ENCODE peak calls at places on chromosome 21, in four cellular contexts. Z, I, H and X are unnamed samples.

GRCh38 chr21:38768385-38769071 is 37.2 kb upstream of the ETS2 start:
- DNase-seq in H (no peak), Z (peak; percentile 100), I (peak; percentile 24), X (no peak)

GRCh38 chr21:27831177-27831576 is 864.3 kb upstream of the ADAMTS5 start:
- DNase-seq in I (no peak), H (no peak), Z (no peak), X (no peak)

GRCh38 chr21:25735895-25736597 is 1.3 kb downstream of the GABPA start:
- DNase-seq in H (no peak), I (no peak), Z (peak; percentile 42), X (no peak)

GRCh38 chr21:43298546-43299440 is 128.1 kb downstream of the SIK1 start:
- DNase-seq in H (no peak), I (no peak), Z (no peak), X (no peak)

GRCh38 chr21:44454747-44455523 is at the start of gene LRRC3:
- DNase-seq in I (peak; percentile 97), H (peak; percentile 92), Z (peak; percentile 30), X (peak; percentile 1)

GRCh38 chr21:42687796-42688195 is 34.4 kb downstream of the PDE9A start:
- DNase-seq in H (no peak), Z (no peak), I (no peak), X (no peak)

GRCh38 chr21:29870814-29871213 is 69.0 kb downstream of the GRIK1 start:
- DNase-seq in H (no peak), I (no peak), Z (no peak), X (no peak)

GRCh38 chr21:14913576-14914146 is 151.1 kb downstream of the NRIP1 start:
- DNase-seq in I (no peak), H (no peak), Z (peak; percentile 34), X (no peak)

GRCh38 chr21:39282911-39283310 is 30.5 kb downstream of the BRWD1 start:
- DNase-seq in I (no peak), Z (no peak), H (no peak), X (no peak)

GRCh38 chr21:39518845-39519205 is 67.1 kb downstream of the SH3BGR start:
- DNase-seq in Z (no peak), H (no peak), I (no peak), X (no peak)

GRCh38 chr21:45622416-45623097 is 21.0 kb upstream of the PCBP3 start:
- DNase-seq in Z (no peak), H (no peak), I (no peak), X (no peak)

GRCh38 chr21:46116846-46117585 is 19.1 kb downstream of the COL6A2 start:
- DNase-seq in Z (no peak), I (no peak), H (peak; percentile 41), X (no peak)

GRCh38 chr21:45970674-45971486 is 10.7 kb upstream of the COL6A1 start:
- DNase-seq in Z (peak; percentile 44), I (peak; percentile 83), H (peak; percentile 92), X (no peak)

GRCh38 chr21:42147386-42148020 is 71.4 kb upstream of the ABCG1 start:
- DNase-seq in Z (no peak), I (no peak), H (no peak), X (no peak)

GRCh38 chr21:45361033-45361997 is 43.6 kb upstream of the COL18A1 start:
- DNase-seq in H (no peak), Z (no peak), I (no peak), X (no peak)

GRCh38 chr21:29382029-29382654 is 83.4 kb downstream of the BACH1 start:
- DNase-seq in Z (peak; percentile 75), H (no peak), I (no peak), X (no peak)

GRCh38 chr21:41567901-41568510 is 60.0 kb upstream of the TMPRSS2 start:
- DNase-seq in Z (no peak), I (no peak), H (no peak), X (no peak)

GRCh38 chr21:30336596-30336995 is 898 bp downstream of the KRTAP27-1 start:
- DNase-seq in I (no peak), H (no peak), Z (no peak), X (no peak)

DNA sequence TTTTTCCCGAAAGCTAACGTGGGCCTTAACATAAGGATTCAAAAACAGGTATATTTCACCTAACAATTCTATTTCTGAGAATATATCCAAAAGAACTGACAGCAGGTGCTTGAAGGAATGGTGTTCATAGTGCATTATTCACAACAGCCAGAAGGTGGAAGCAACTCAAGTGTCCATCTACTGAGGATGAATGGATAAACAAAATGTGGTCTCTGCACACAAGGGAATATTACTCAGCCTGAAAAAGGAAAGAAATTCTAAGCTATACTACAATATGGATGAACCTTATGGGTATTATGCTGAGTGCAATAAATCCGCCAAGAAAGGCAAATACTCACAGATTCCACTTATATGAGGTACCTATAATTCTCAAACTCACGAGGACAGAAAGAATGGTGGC is 6.1 kb upstream of the RIPPLY3 start:
- DNase-seq in H (no peak), Z (no peak), I (no peak), X (no peak)
- TF ChIP-seq CHD1 in H (no peak), Z (no peak), I (no peak), X (no peak)

GRCh38 chr21:33396966-33397365 is 6.2 kb upstream of the IFNGR2 start:
- DNase-seq in H (no peak), Z (peak; percentile 82), I (no peak), X (no peak)

GRCh38 chr21:33396436-33396835 is 6.8 kb upstream of the IFNGR2 start:
- DNase-seq in I (no peak), H (no peak), Z (no peak), X (no peak)

GRCh38 chr21:33394260-33394659 is 9.0 kb upstream of the IFNGR2 start:
- DNase-seq in I (no peak), H (no peak), Z (no peak), X (no peak)

GRCh38 chr21:33393348-33393747 is 9.9 kb upstream of the IFNGR2 start:
- DNase-seq in Z (no peak), I (no peak), H (no peak), X (no peak)

DNA sequence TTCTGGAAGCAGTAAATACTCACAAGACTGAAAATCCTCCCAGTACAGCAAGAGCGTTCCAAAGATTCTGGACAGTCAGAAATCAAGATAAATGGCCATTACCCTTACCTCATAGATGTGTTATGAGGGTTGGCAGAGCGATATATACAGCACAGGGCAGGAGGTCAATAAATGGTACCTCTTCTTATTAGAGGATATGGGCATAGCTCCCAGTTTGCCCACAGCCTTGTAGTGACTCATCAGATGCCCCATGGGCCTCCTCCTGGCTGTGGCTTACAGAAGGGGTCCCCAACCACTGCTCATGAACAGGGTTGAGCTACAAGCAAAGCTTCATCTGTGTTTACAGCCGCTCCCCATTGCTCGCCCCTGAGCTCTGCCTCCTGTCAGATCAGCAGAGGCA is 7.3 kb upstream of the IFNGR2 start:
- DNase-seq in I (no peak), Z (peak; percentile 59), H (no peak), X (no peak)
- TF ChIP-seq CHD1 in I (no peak), Z (no peak), H (no peak), X (no peak)

GRCh38 chr21:21481238-21481637 is 483.0 kb downstream of the NCAM2 start:
- DNase-seq in H (no peak), Z (peak; percentile 2), I (no peak), X (no peak)
- TF ChIP-seq CHD1 in H (no peak), Z (no peak), I (no peak), X (no peak)

GRCh38 chr21:16082038-16082816 is 352.4 kb downstream of the USP25 start:
- DNase-seq in I (no peak), H (no peak), Z (peak; percentile 22), X (no peak)
- TF ChIP-seq CHD1 in I (no peak), H (no peak), Z (no peak), X (no peak)

GRCh38 chr21:32316363-32317215 is 17.9 kb downstream of the MRAP start:
- DNase-seq in I (no peak), Z (no peak), H (no peak), X (no peak)

GRCh38 chr21:32320726-32321125 is 22.1 kb downstream of the MRAP start:
- DNase-seq in I (no peak), H (no peak), Z (no peak), X (no peak)

GRCh38 chr21:32317726-32318125 is 19.1 kb downstream of the MRAP start:
- DNase-seq in H (no peak), I (no peak), Z (no peak), X (no peak)

GRCh38 chr21:32320059-32320458 is 21.4 kb downstream of the MRAP start:
- DNase-seq in I (no peak), H (no peak), Z (no peak), X (no peak)

DNA sequence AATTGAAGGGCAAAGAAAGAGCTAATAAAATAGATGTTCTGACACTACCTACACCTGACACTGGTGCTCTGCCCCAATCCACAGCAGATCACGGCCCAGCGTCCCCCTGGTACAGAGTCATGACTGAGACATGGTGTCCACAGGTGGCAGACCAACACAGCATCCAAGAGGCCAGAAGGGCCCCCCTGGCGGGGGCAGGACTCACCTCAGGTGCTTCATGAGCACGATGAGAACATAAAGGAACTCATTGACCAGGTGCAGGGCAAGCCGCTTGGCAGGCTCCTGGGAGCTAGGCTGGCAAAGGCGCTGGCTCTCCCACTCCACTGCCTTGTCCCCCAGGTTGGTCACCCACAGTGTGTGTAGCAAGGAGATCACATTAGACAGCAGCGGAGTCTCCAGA is 20.4 kb downstream of the MRAP start:
- DNase-seq in I (no peak), H (no peak), Z (no peak), X (no peak)
- TF ChIP-seq CHD1 in I (no peak), H (no peak), Z (no peak), X (no peak)

GRCh38 chr21:35226960-35227741 is 178.0 kb upstream of the RUNX1 start:
- DNase-seq in H (no peak), Z (no peak), I (no peak), X (peak; percentile 74)
- TF ChIP-seq CHD1 in H (no peak), Z (no peak), I (no peak), X (no peak)

GRCh38 chr21:37737497-37737896 is 178.8 kb downstream of the KCNJ6 start:
- DNase-seq in I (no peak), Z (no peak), H (no peak), X (no peak)

GRCh38 chr21:37746849-37747248 is 169.4 kb downstream of the KCNJ6 start:
- DNase-seq in Z (no peak), H (no peak), I (no peak), X (no peak)

GRCh38 chr21:37742532-37742931 is 173.7 kb downstream of the KCNJ6 start:
- DNase-seq in Z (peak; percentile 4), H (no peak), I (no peak), X (no peak)

GRCh38 chr21:37737996-37738395 is 178.3 kb downstream of the KCNJ6 start:
- DNase-seq in H (no peak), I (no peak), Z (no peak), X (no peak)

DNA sequence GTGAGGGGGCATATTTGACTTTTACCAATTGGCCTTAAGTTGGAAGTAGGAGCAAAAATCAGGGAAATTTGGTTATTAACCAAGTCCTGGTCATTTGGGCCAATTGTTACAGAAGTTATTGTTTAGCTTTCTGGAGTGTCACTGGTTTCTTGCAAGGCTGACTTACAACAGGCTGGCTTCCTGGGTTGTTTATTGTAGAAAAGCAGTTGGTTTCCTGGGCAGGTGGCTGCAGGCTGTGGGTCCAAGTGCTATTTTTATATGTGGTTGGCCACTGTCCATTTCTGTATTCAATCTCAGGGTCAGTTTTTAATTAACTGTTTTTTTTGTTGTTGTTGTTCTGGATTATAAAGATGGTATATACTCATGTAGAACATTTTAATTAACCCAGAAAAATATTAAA is 174.1 kb downstream of the KCNJ6 start:
- DNase-seq in H (no peak), I (no peak), Z (no peak), X (no peak)
- TF ChIP-seq CHD1 in H (no peak), I (no peak), Z (no peak), X (no peak)